ENCODE peak calls at places on chromosomes 1 and 21, in four cellular contexts. One of them, this sample, is unnamed.

GRCh38 chr1:116128669-116129068 is 17.5 kb downstream of the MAB21L3 start:
- DNase-seq in sigmoid colon: no peak
- DNase-seq in HepG2: no peak
- DNase-seq in H1: no peak
- DNase-seq in this sample: no peak

GRCh38 chr1:83920320-83920719 is 78.6 kb downstream of the TTLL7 start:
- DNase-seq in sigmoid colon: no peak
- DNase-seq in HepG2: no peak
- DNase-seq in H1: no peak
- DNase-seq in this sample: no peak

GRCh38 chr1:42456754-42457089 is 379 bp downstream of the PPCS start:
- DNase-seq in sigmoid colon: peak; percentile 73
- DNase-seq in HepG2: peak; percentile 56
- DNase-seq in H1: no peak
- DNase-seq in this sample: peak; percentile 63

GRCh38 chr1:224067621-224068457 is 46.1 kb upstream of the FBXO28 start:
- DNase-seq in sigmoid colon: no peak
- DNase-seq in HepG2: no peak
- DNase-seq in H1: no peak
- DNase-seq in this sample: no peak

GRCh38 chr1:246519514-246519913 is 12.4 kb upstream of the SMYD3 start:
- DNase-seq in sigmoid colon: no peak
- DNase-seq in HepG2: no peak
- DNase-seq in H1: no peak
- DNase-seq in this sample: no peak

GRCh38 chr1:61170328-61171238 is 88.2 kb downstream of the NFIA start:
- DNase-seq in sigmoid colon: no peak
- DNase-seq in HepG2: no peak
- DNase-seq in H1: no peak
- DNase-seq in this sample: no peak

GRCh38 chr1:27522148-27522859 is 32.3 kb upstream of the WASF2 start:
- DNase-seq in sigmoid colon: no peak
- DNase-seq in HepG2: peak; percentile 67
- DNase-seq in H1: no peak
- DNase-seq in this sample: peak; percentile 74

GRCh38 chr1:202135221-202135721 is 9.3 kb downstream of the ARL8A start:
- DNase-seq in sigmoid colon: peak; percentile 81
- DNase-seq in HepG2: peak; percentile 52
- DNase-seq in H1: peak; percentile 69
- DNase-seq in this sample: peak; percentile 65

GRCh38 chr1:210332233-210332632 is 3.5 kb downstream of the HHAT start:
- DNase-seq in sigmoid colon: no peak
- DNase-seq in HepG2: no peak
- DNase-seq in H1: no peak
- DNase-seq in this sample: no peak

GRCh38 chr1:21659099-21659923 is 9.8 kb downstream of the RAP1GAP start:
- DNase-seq in sigmoid colon: peak; percentile 77
- DNase-seq in HepG2: peak; percentile 58
- DNase-seq in H1: peak; percentile 99
- DNase-seq in this sample: peak; percentile 88

GRCh38 chr1:9882296-9882944 is 27.6 kb downstream of the CTNNBIP1 start:
- DNase-seq in sigmoid colon: no peak
- DNase-seq in HepG2: no peak
- DNase-seq in H1: no peak
- DNase-seq in this sample: no peak

GRCh38 chr1:194295690-194296089 is 1109.3 kb upstream of the B3GALT2 start:
- DNase-seq in sigmoid colon: no peak
- DNase-seq in HepG2: peak; percentile 15
- DNase-seq in H1: no peak
- DNase-seq in this sample: no peak

GRCh38 chr1:15523104-15523921 is 702 bp downstream of the CASP9 start:
- DNase-seq in sigmoid colon: no peak
- DNase-seq in HepG2: no peak
- DNase-seq in H1: no peak
- DNase-seq in this sample: peak; percentile 18

GRCh38 chr21:32329331-32329730 is 30.7 kb downstream of the MRAP start:
- DNase-seq in sigmoid colon: peak; percentile 76
- DNase-seq in HepG2: no peak
- DNase-seq in H1: no peak
- DNase-seq in this sample: no peak

GRCh38 chr1:206890690-206891089 is 6.6 kb upstream of the IL24 start:
- DNase-seq in sigmoid colon: no peak
- DNase-seq in HepG2: no peak
- DNase-seq in H1: peak; percentile 42
- DNase-seq in this sample: no peak

GRCh38 chr1:165444897-165445370 is at the start of gene RXRG:
- DNase-seq in sigmoid colon: peak; percentile 67
- DNase-seq in HepG2: no peak
- DNase-seq in H1: peak; percentile 57
- DNase-seq in this sample: peak; percentile 42

GRCh38 chr21:30943920-30944319 is 62.5 kb upstream of the KRTAP11-1 start:
- DNase-seq in sigmoid colon: no peak
- DNase-seq in HepG2: no peak
- DNase-seq in H1: no peak
- DNase-seq in this sample: no peak

GRCh38 chr1:98364544-98364943 is 297.0 kb upstream of the SNX7 start:
- DNase-seq in sigmoid colon: no peak
- DNase-seq in HepG2: no peak
- DNase-seq in H1: no peak
- DNase-seq in this sample: no peak

GRCh38 chr1:161119379-161120061 is 1.6 kb downstream of the NIT1 start:
- DNase-seq in sigmoid colon: peak; percentile 73
- DNase-seq in HepG2: no peak
- DNase-seq in H1: no peak
- DNase-seq in this sample: no peak
- TF ChIP-seq POLR2A in sigmoid colon: no peak
- TF ChIP-seq POLR2A in HepG2: peak; percentile 12
- TF ChIP-seq POLR2A in H1: no peak
- TF ChIP-seq POLR2A in this sample: no peak

GRCh38 chr1:52356818-52357355 is 9.1 kb downstream of the CC2D1B start:
- DNase-seq in sigmoid colon: no peak
- DNase-seq in HepG2: no peak
- DNase-seq in H1: no peak
- DNase-seq in this sample: no peak
- TF ChIP-seq POLR2AphosphoS5 in sigmoid colon: no peak
- TF ChIP-seq POLR2AphosphoS5 in HepG2: no peak
- TF ChIP-seq POLR2AphosphoS5 in H1: no peak
- TF ChIP-seq POLR2AphosphoS5 in this sample: no peak

GRCh38 chr1:111221633-111222286 is 5.8 kb upstream of the CHI3L2 start:
- DNase-seq in sigmoid colon: no peak
- DNase-seq in HepG2: no peak
- DNase-seq in H1: no peak
- DNase-seq in this sample: no peak
- TF ChIP-seq EP300 in sigmoid colon: no peak
- TF ChIP-seq EP300 in HepG2: no peak
- TF ChIP-seq EP300 in H1: no peak
- TF ChIP-seq EP300 in this sample: no peak

DNA sequence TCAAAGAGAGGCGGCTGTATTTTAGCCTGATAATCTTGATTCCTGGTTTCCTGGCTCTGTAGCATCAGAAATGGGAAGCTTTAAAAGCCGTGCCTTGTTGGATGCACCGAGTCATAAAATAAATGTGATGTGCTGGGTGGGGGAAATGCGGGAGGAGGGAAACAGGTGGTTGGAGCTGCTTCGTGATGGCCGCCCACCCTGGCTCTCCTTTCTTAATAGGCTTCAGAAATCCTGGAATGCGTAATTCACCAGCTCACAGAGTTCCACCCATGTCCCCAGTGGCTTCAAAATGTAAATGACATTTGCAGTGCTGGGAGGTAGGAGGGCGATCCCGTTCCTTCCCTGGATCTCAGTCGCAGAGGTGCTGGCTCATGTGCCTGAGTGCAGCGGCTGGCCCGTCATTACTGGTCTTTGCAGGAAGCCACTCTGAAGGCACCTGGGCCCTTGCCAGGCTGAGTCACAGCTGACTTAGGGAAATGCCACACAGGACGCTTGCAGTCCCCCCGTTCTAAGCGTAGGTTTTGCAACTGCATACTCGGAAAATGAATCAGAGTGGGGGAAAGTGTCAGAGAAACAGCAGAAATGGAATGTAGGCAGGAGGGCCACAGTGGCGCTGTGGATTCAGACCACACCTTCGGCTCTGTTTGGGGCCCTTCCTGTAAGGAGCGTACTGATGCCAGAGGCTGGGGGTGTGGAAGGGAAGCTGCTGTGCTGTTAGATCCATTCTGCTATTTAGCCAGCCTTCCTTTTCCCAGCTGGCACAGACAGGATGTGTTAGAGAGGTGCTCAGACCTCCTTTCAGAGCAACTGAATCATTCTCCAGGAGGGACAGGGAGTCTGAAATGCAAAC is 37.6 kb downstream of the GALNT2 start:
- DNase-seq in sigmoid colon: peak; percentile 98
- DNase-seq in HepG2: peak; percentile 92
- DNase-seq in H1: no peak
- DNase-seq in this sample: peak; percentile 96
- TF ChIP-seq POLR2A in sigmoid colon: no peak
- TF ChIP-seq POLR2A in HepG2: no peak
- TF ChIP-seq POLR2A in H1: no peak
- TF ChIP-seq POLR2A in this sample: no peak

DNA sequence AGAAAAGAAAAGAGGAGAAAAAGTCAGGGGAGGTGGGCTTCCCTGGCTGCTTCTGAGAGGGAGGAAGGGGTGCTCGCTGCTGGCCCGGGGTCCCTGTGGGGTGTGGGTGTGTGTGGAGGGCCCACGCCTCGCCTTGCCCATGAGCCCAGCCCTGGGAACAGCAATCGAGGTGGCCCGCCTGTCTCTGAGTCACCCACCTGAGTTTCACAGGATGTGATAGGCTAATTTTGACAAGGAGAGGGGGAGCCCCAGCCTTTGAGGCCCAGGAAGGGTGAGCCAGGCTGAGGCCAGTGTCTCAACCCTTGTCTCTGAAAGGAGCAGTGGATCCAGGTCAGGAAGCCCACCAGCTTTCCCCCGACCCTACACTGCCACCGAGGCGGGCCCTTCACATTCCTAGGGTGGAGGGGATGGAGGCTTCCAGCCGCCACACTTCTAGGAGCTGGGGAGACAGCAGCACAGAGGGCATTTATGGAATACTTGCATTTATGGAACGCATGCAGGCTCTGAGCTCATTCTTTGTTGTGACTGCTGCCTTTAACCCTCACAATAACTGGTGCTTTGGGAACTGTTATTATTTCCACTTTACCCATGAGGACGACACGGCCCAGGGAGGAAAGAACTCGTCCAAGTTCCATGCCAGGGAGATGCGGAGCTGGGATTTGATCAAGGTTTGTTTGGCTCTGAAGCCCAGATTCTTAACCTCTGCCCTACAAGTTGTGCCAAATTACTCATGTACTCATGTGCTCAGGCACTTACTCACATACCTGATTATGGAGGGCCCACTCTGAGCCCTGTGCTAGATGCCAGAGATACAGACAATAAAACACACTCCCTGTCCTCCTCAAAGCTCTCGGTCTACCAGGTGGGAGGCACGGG is 49.3 kb upstream of the IFNLR1 start:
- DNase-seq in sigmoid colon: no peak
- DNase-seq in HepG2: no peak
- DNase-seq in H1: peak; percentile 51
- DNase-seq in this sample: peak; percentile 43
- TF ChIP-seq POLR2AphosphoS5 in sigmoid colon: no peak
- TF ChIP-seq POLR2AphosphoS5 in HepG2: no peak
- TF ChIP-seq POLR2AphosphoS5 in H1: no peak
- TF ChIP-seq POLR2AphosphoS5 in this sample: peak; percentile 53

GRCh38 chr1:46595127-46595526 is 8.9 kb downstream of the MKNK1 start:
- DNase-seq in sigmoid colon: peak; percentile 85
- DNase-seq in HepG2: no peak
- DNase-seq in H1: no peak
- DNase-seq in this sample: no peak

GRCh38 chr1:46594068-46594467 is 10.0 kb downstream of the MKNK1 start:
- DNase-seq in sigmoid colon: no peak
- DNase-seq in HepG2: no peak
- DNase-seq in H1: no peak
- DNase-seq in this sample: no peak

GRCh38 chr1:46596036-46596435 is 8.0 kb downstream of the MKNK1 start:
- DNase-seq in sigmoid colon: no peak
- DNase-seq in HepG2: no peak
- DNase-seq in H1: no peak
- DNase-seq in this sample: no peak

GRCh38 chr1:46589529-46589928 is 14.5 kb downstream of the MKNK1 start:
- DNase-seq in sigmoid colon: no peak
- DNase-seq in HepG2: no peak
- DNase-seq in H1: no peak
- DNase-seq in this sample: no peak

GRCh38 chr1:46592846-46593245 is 11.2 kb downstream of the MKNK1 start:
- DNase-seq in sigmoid colon: no peak
- DNase-seq in HepG2: no peak
- DNase-seq in H1: no peak
- DNase-seq in this sample: no peak
- TF ChIP-seq EP300 in sigmoid colon: no peak
- TF ChIP-seq EP300 in HepG2: no peak
- TF ChIP-seq EP300 in H1: no peak
- TF ChIP-seq EP300 in this sample: no peak

GRCh38 chr1:212414328-212415106 is at the start of gene PACC1:
- DNase-seq in sigmoid colon: peak; percentile 94
- DNase-seq in HepG2: peak; percentile 89
- DNase-seq in H1: peak; percentile 96
- DNase-seq in this sample: peak; percentile 90
- TF ChIP-seq POLR2A in sigmoid colon: no peak
- TF ChIP-seq POLR2A in HepG2: peak; percentile 91
- TF ChIP-seq POLR2A in H1: peak; percentile 87
- TF ChIP-seq POLR2A in this sample: no peak

This sample was measured in stomach.